ENCODE peak calls at places on chromosomes 12 and 14, in eight cellular contexts. One of them, this sample, is unnamed.

GRCh38 chr12:21561158-21561557 is 35.1 kb downstream of the SPX start:
- DNase-seq in activated T-cell treated with anti-CD3 and anti-CD28 coated beads for 24 hours: no peak
- DNase-seq in glutamatergic neuron: no peak
- DNase-seq in AG08396: no peak
- DNase-seq in HEK293T: no peak
- DNase-seq in stimulated activated CD8-positive, alpha-beta memory T cell treated with anti-CD3 and anti-CD28 coated beads, Interleukin-4, amount 100 ng/mL, for 4 hours: no peak
- DNase-seq in CMK: no peak
- DNase-seq in AG08395: no peak
- DNase-seq in this sample: no peak

GRCh38 chr14:35470775-35471174 is 63.2 kb upstream of the INSM2 start:
- DNase-seq in activated T-cell treated with anti-CD3 and anti-CD28 coated beads for 24 hours: no peak
- DNase-seq in AG08396: peak
- DNase-seq in HEK293T: peak
- DNase-seq in CMK: peak
- DNase-seq in glutamatergic neuron: no peak
- DNase-seq in AG08395: peak
- DNase-seq in stimulated activated CD8-positive, alpha-beta memory T cell treated with anti-CD3 and anti-CD28 coated beads, Interleukin-4, amount 100 ng/mL, for 4 hours: no peak
- DNase-seq in this sample: no peak

GRCh38 chr12:13864081-13864673 is 117.2 kb downstream of the GRIN2B start:
- DNase-seq in HEK293T: peak
- DNase-seq in activated T-cell treated with anti-CD3 and anti-CD28 coated beads for 24 hours: peak
- DNase-seq in AG08396: peak
- DNase-seq in CMK: peak
- DNase-seq in AG08395: peak
- DNase-seq in stimulated activated CD8-positive, alpha-beta memory T cell treated with anti-CD3 and anti-CD28 coated beads, Interleukin-4, amount 100 ng/mL, for 4 hours: no peak
- DNase-seq in glutamatergic neuron: peak
- DNase-seq in this sample: no peak

GRCh38 chr12:64088431-64089349 is 133.4 kb downstream of the KICS2 start:
- DNase-seq in activated T-cell treated with anti-CD3 and anti-CD28 coated beads for 24 hours: no peak
- DNase-seq in AG08396: peak
- DNase-seq in CMK: peak
- DNase-seq in glutamatergic neuron: no peak
- DNase-seq in HEK293T: peak
- DNase-seq in AG08395: peak
- DNase-seq in stimulated activated CD8-positive, alpha-beta memory T cell treated with anti-CD3 and anti-CD28 coated beads, Interleukin-4, amount 100 ng/mL, for 4 hours: no peak
- DNase-seq in this sample: no peak

GRCh38 chr12:59383426-59383822 is 212.4 kb upstream of the SLC16A7 start:
- DNase-seq in HEK293T: no peak
- DNase-seq in glutamatergic neuron: no peak
- DNase-seq in AG08395: peak
- DNase-seq in activated T-cell treated with anti-CD3 and anti-CD28 coated beads for 24 hours: no peak
- DNase-seq in stimulated activated CD8-positive, alpha-beta memory T cell treated with anti-CD3 and anti-CD28 coated beads, Interleukin-4, amount 100 ng/mL, for 4 hours: no peak
- DNase-seq in CMK: no peak
- DNase-seq in AG08396: no peak
- DNase-seq in this sample: no peak

GRCh38 chr14:74134484-74134883 is 49.7 kb downstream of the LIN52 start:
- DNase-seq in AG08396: no peak
- DNase-seq in stimulated activated CD8-positive, alpha-beta memory T cell treated with anti-CD3 and anti-CD28 coated beads, Interleukin-4, amount 100 ng/mL, for 4 hours: no peak
- DNase-seq in CMK: no peak
- DNase-seq in AG08395: no peak
- DNase-seq in glutamatergic neuron: no peak
- DNase-seq in HEK293T: no peak
- DNase-seq in activated T-cell treated with anti-CD3 and anti-CD28 coated beads for 24 hours: no peak
- DNase-seq in this sample: no peak

GRCh38 chr14:74035556-74035955 is 16.4 kb downstream of the BBOF1 start:
- DNase-seq in glutamatergic neuron: no peak
- DNase-seq in stimulated activated CD8-positive, alpha-beta memory T cell treated with anti-CD3 and anti-CD28 coated beads, Interleukin-4, amount 100 ng/mL, for 4 hours: no peak
- DNase-seq in activated T-cell treated with anti-CD3 and anti-CD28 coated beads for 24 hours: no peak
- DNase-seq in CMK: no peak
- DNase-seq in AG08396: peak
- DNase-seq in HEK293T: no peak
- DNase-seq in AG08395: peak
- DNase-seq in this sample: no peak

GRCh38 chr12:126926023-126926600 is 1340.9 kb upstream of the TMEM132C start:
- DNase-seq in HEK293T: no peak
- DNase-seq in activated T-cell treated with anti-CD3 and anti-CD28 coated beads for 24 hours: no peak
- DNase-seq in CMK: no peak
- DNase-seq in glutamatergic neuron: no peak
- DNase-seq in stimulated activated CD8-positive, alpha-beta memory T cell treated with anti-CD3 and anti-CD28 coated beads, Interleukin-4, amount 100 ng/mL, for 4 hours: no peak
- DNase-seq in AG08396: no peak
- DNase-seq in AG08395: no peak
- DNase-seq in this sample: no peak

GRCh38 chr12:12017798-12018197 is 52.9 kb upstream of the BCL2L14 start:
- DNase-seq in CMK: no peak
- DNase-seq in stimulated activated CD8-positive, alpha-beta memory T cell treated with anti-CD3 and anti-CD28 coated beads, Interleukin-4, amount 100 ng/mL, for 4 hours: no peak
- DNase-seq in HEK293T: no peak
- DNase-seq in AG08395: no peak
- DNase-seq in glutamatergic neuron: no peak
- DNase-seq in activated T-cell treated with anti-CD3 and anti-CD28 coated beads for 24 hours: no peak
- DNase-seq in AG08396: no peak
- DNase-seq in this sample: no peak

GRCh38 chr14:70052990-70053389 is 135.8 kb downstream of the SLC8A3 start:
- DNase-seq in HEK293T: peak
- DNase-seq in activated T-cell treated with anti-CD3 and anti-CD28 coated beads for 24 hours: no peak
- DNase-seq in CMK: no peak
- DNase-seq in stimulated activated CD8-positive, alpha-beta memory T cell treated with anti-CD3 and anti-CD28 coated beads, Interleukin-4, amount 100 ng/mL, for 4 hours: no peak
- DNase-seq in glutamatergic neuron: no peak
- DNase-seq in AG08396: peak
- DNase-seq in AG08395: no peak
- DNase-seq in this sample: no peak

GRCh38 chr14:29353473-29353872 is 574.2 kb downstream of the PRKD1 start:
- DNase-seq in activated T-cell treated with anti-CD3 and anti-CD28 coated beads for 24 hours: no peak
- DNase-seq in HEK293T: no peak
- DNase-seq in AG08395: no peak
- DNase-seq in glutamatergic neuron: no peak
- DNase-seq in stimulated activated CD8-positive, alpha-beta memory T cell treated with anti-CD3 and anti-CD28 coated beads, Interleukin-4, amount 100 ng/mL, for 4 hours: no peak
- DNase-seq in CMK: no peak
- DNase-seq in AG08396: no peak
- DNase-seq in this sample: no peak

GRCh38 chr12:93772003-93772402 is 94.8 kb downstream of the CRADD start:
- DNase-seq in glutamatergic neuron: no peak
- DNase-seq in activated T-cell treated with anti-CD3 and anti-CD28 coated beads for 24 hours: no peak
- DNase-seq in CMK: no peak
- DNase-seq in HEK293T: no peak
- DNase-seq in stimulated activated CD8-positive, alpha-beta memory T cell treated with anti-CD3 and anti-CD28 coated beads, Interleukin-4, amount 100 ng/mL, for 4 hours: no peak
- DNase-seq in AG08396: no peak
- DNase-seq in AG08395: no peak
- DNase-seq in this sample: no peak

GRCh38 chr12:69290545-69291277 is 51.3 kb downstream of the CPSF6 start:
- DNase-seq in CMK: peak
- DNase-seq in activated T-cell treated with anti-CD3 and anti-CD28 coated beads for 24 hours: peak
- DNase-seq in AG08395: peak
- DNase-seq in AG08396: peak
- DNase-seq in HEK293T: peak
- DNase-seq in stimulated activated CD8-positive, alpha-beta memory T cell treated with anti-CD3 and anti-CD28 coated beads, Interleukin-4, amount 100 ng/mL, for 4 hours: peak
- DNase-seq in glutamatergic neuron: peak
- DNase-seq in this sample: peak

GRCh38 chr12:120437735-120438494 is at the start of gene COX6A1:
- DNase-seq in AG08395: peak
- DNase-seq in glutamatergic neuron: peak
- DNase-seq in AG08396: peak
- DNase-seq in stimulated activated CD8-positive, alpha-beta memory T cell treated with anti-CD3 and anti-CD28 coated beads, Interleukin-4, amount 100 ng/mL, for 4 hours: peak
- DNase-seq in activated T-cell treated with anti-CD3 and anti-CD28 coated beads for 24 hours: peak
- DNase-seq in HEK293T: peak
- DNase-seq in CMK: peak
- DNase-seq in this sample: peak

GRCh38 chr14:39102265-39102968 is 618 bp downstream of the SEC23A start:
- DNase-seq in HEK293T: peak
- DNase-seq in stimulated activated CD8-positive, alpha-beta memory T cell treated with anti-CD3 and anti-CD28 coated beads, Interleukin-4, amount 100 ng/mL, for 4 hours: no peak
- DNase-seq in activated T-cell treated with anti-CD3 and anti-CD28 coated beads for 24 hours: no peak
- DNase-seq in AG08395: peak
- DNase-seq in AG08396: peak
- DNase-seq in CMK: no peak
- DNase-seq in glutamatergic neuron: no peak
- DNase-seq in this sample: no peak

GRCh38 chr12:26723379-26724308 is 109.3 kb downstream of the ITPR2 start:
- DNase-seq in glutamatergic neuron: no peak
- DNase-seq in stimulated activated CD8-positive, alpha-beta memory T cell treated with anti-CD3 and anti-CD28 coated beads, Interleukin-4, amount 100 ng/mL, for 4 hours: no peak
- DNase-seq in activated T-cell treated with anti-CD3 and anti-CD28 coated beads for 24 hours: no peak
- DNase-seq in AG08395: peak
- DNase-seq in HEK293T: no peak
- DNase-seq in CMK: no peak
- DNase-seq in AG08396: peak
- DNase-seq in this sample: no peak

GRCh38 chr12:10853746-10854145 is 4.5 kb upstream of the PRR4 start:
- DNase-seq in stimulated activated CD8-positive, alpha-beta memory T cell treated with anti-CD3 and anti-CD28 coated beads, Interleukin-4, amount 100 ng/mL, for 4 hours: no peak
- DNase-seq in CMK: no peak
- DNase-seq in activated T-cell treated with anti-CD3 and anti-CD28 coated beads for 24 hours: no peak
- DNase-seq in glutamatergic neuron: peak
- DNase-seq in HEK293T: no peak
- DNase-seq in AG08396: no peak
- DNase-seq in AG08395: no peak
- DNase-seq in this sample: no peak

GRCh38 chr12:100435948-100436347 is 37.7 kb upstream of the NR1H4 start:
- DNase-seq in glutamatergic neuron: no peak
- DNase-seq in AG08396: no peak
- DNase-seq in activated T-cell treated with anti-CD3 and anti-CD28 coated beads for 24 hours: no peak
- DNase-seq in CMK: no peak
- DNase-seq in AG08395: no peak
- DNase-seq in HEK293T: no peak
- DNase-seq in stimulated activated CD8-positive, alpha-beta memory T cell treated with anti-CD3 and anti-CD28 coated beads, Interleukin-4, amount 100 ng/mL, for 4 hours: no peak
- DNase-seq in this sample: no peak

GRCh38 chr14:101119830-101120571 is 216.5 kb upstream of the RTL1 start:
- DNase-seq in glutamatergic neuron: peak
- DNase-seq in AG08395: no peak
- DNase-seq in HEK293T: no peak
- DNase-seq in CMK: no peak
- DNase-seq in stimulated activated CD8-positive, alpha-beta memory T cell treated with anti-CD3 and anti-CD28 coated beads, Interleukin-4, amount 100 ng/mL, for 4 hours: no peak
- DNase-seq in AG08396: no peak
- DNase-seq in activated T-cell treated with anti-CD3 and anti-CD28 coated beads for 24 hours: no peak
- DNase-seq in this sample: no peak

GRCh38 chr14:77272261-77272660 is 1.3 kb upstream of the NGB start:
- DNase-seq in CMK: no peak
- DNase-seq in AG08395: no peak
- DNase-seq in stimulated activated CD8-positive, alpha-beta memory T cell treated with anti-CD3 and anti-CD28 coated beads, Interleukin-4, amount 100 ng/mL, for 4 hours: no peak
- DNase-seq in HEK293T: no peak
- DNase-seq in AG08396: no peak
- DNase-seq in glutamatergic neuron: no peak
- DNase-seq in activated T-cell treated with anti-CD3 and anti-CD28 coated beads for 24 hours: no peak
- DNase-seq in this sample: no peak

GRCh38 chr12:89185181-89185580 is 167.1 kb downstream of the DUSP6 start:
- DNase-seq in stimulated activated CD8-positive, alpha-beta memory T cell treated with anti-CD3 and anti-CD28 coated beads, Interleukin-4, amount 100 ng/mL, for 4 hours: no peak
- DNase-seq in glutamatergic neuron: no peak
- DNase-seq in CMK: no peak
- DNase-seq in HEK293T: no peak
- DNase-seq in AG08395: no peak
- DNase-seq in AG08396: no peak
- DNase-seq in activated T-cell treated with anti-CD3 and anti-CD28 coated beads for 24 hours: no peak
- DNase-seq in this sample: no peak

GRCh38 chr12:58607805-58608204 is 312.5 kb downstream of the LRIG3 start:
- DNase-seq in stimulated activated CD8-positive, alpha-beta memory T cell treated with anti-CD3 and anti-CD28 coated beads, Interleukin-4, amount 100 ng/mL, for 4 hours: no peak
- DNase-seq in CMK: no peak
- DNase-seq in AG08396: no peak
- DNase-seq in activated T-cell treated with anti-CD3 and anti-CD28 coated beads for 24 hours: no peak
- DNase-seq in HEK293T: no peak
- DNase-seq in AG08395: no peak
- DNase-seq in glutamatergic neuron: no peak
- DNase-seq in this sample: no peak

GRCh38 chr12:131749618-131750315 is 38.9 kb downstream of the SFSWAP start:
- DNase-seq in AG08396: no peak
- DNase-seq in activated T-cell treated with anti-CD3 and anti-CD28 coated beads for 24 hours: no peak
- DNase-seq in stimulated activated CD8-positive, alpha-beta memory T cell treated with anti-CD3 and anti-CD28 coated beads, Interleukin-4, amount 100 ng/mL, for 4 hours: no peak
- DNase-seq in glutamatergic neuron: no peak
- DNase-seq in AG08395: no peak
- DNase-seq in HEK293T: no peak
- DNase-seq in CMK: no peak
- DNase-seq in this sample: no peak

GRCh38 chr14:50038398-50039119 is 77.8 kb downstream of the VCPKMT start:
- DNase-seq in AG08396: peak
- DNase-seq in glutamatergic neuron: no peak
- DNase-seq in HEK293T: no peak
- DNase-seq in activated T-cell treated with anti-CD3 and anti-CD28 coated beads for 24 hours: peak
- DNase-seq in CMK: no peak
- DNase-seq in stimulated activated CD8-positive, alpha-beta memory T cell treated with anti-CD3 and anti-CD28 coated beads, Interleukin-4, amount 100 ng/mL, for 4 hours: no peak
- DNase-seq in AG08395: peak
- DNase-seq in this sample: no peak

GRCh38 chr12:109255377-109255776 is 53.7 kb downstream of the FOXN4 start:
- DNase-seq in activated T-cell treated with anti-CD3 and anti-CD28 coated beads for 24 hours: no peak
- DNase-seq in CMK: no peak
- DNase-seq in glutamatergic neuron: peak
- DNase-seq in stimulated activated CD8-positive, alpha-beta memory T cell treated with anti-CD3 and anti-CD28 coated beads, Interleukin-4, amount 100 ng/mL, for 4 hours: no peak
- DNase-seq in AG08396: no peak
- DNase-seq in AG08395: no peak
- DNase-seq in HEK293T: no peak
- DNase-seq in this sample: no peak

GRCh38 chr12:61282790-61283575 is 977.2 kb upstream of the USP15 start:
- DNase-seq in CMK: no peak
- DNase-seq in HEK293T: no peak
- DNase-seq in stimulated activated CD8-positive, alpha-beta memory T cell treated with anti-CD3 and anti-CD28 coated beads, Interleukin-4, amount 100 ng/mL, for 4 hours: no peak
- DNase-seq in glutamatergic neuron: no peak
- DNase-seq in activated T-cell treated with anti-CD3 and anti-CD28 coated beads for 24 hours: no peak
- DNase-seq in AG08395: peak
- DNase-seq in AG08396: no peak
- DNase-seq in this sample: no peak

GRCh38 chr12:981176-981828 is 9.7 kb upstream of the ERC1 start:
- DNase-seq in stimulated activated CD8-positive, alpha-beta memory T cell treated with anti-CD3 and anti-CD28 coated beads, Interleukin-4, amount 100 ng/mL, for 4 hours: no peak
- DNase-seq in activated T-cell treated with anti-CD3 and anti-CD28 coated beads for 24 hours: no peak
- DNase-seq in AG08396: no peak
- DNase-seq in CMK: no peak
- DNase-seq in glutamatergic neuron: no peak
- DNase-seq in AG08395: no peak
- DNase-seq in HEK293T: no peak
- DNase-seq in this sample: no peak

GRCh38 chr14:92565718-92566115 is 52.1 kb downstream of the RIN3 start:
- DNase-seq in CMK: no peak
- DNase-seq in AG08395: no peak
- DNase-seq in HEK293T: no peak
- DNase-seq in glutamatergic neuron: no peak
- DNase-seq in AG08396: no peak
- DNase-seq in activated T-cell treated with anti-CD3 and anti-CD28 coated beads for 24 hours: no peak
- DNase-seq in stimulated activated CD8-positive, alpha-beta memory T cell treated with anti-CD3 and anti-CD28 coated beads, Interleukin-4, amount 100 ng/mL, for 4 hours: no peak
- DNase-seq in this sample: no peak

GRCh38 chr12:116152268-116152667 is 125.2 kb downstream of the MED13L start:
- DNase-seq in activated T-cell treated with anti-CD3 and anti-CD28 coated beads for 24 hours: no peak
- DNase-seq in glutamatergic neuron: no peak
- DNase-seq in stimulated activated CD8-positive, alpha-beta memory T cell treated with anti-CD3 and anti-CD28 coated beads, Interleukin-4, amount 100 ng/mL, for 4 hours: no peak
- DNase-seq in AG08395: peak
- DNase-seq in CMK: no peak
- DNase-seq in HEK293T: no peak
- DNase-seq in AG08396: no peak
- DNase-seq in this sample: no peak

GRCh38 chr14:98952595-98953325 is 319.2 kb downstream of the BCL11B start:
- DNase-seq in HEK293T: no peak
- DNase-seq in activated T-cell treated with anti-CD3 and anti-CD28 coated beads for 24 hours: no peak
- DNase-seq in stimulated activated CD8-positive, alpha-beta memory T cell treated with anti-CD3 and anti-CD28 coated beads, Interleukin-4, amount 100 ng/mL, for 4 hours: no peak
- DNase-seq in CMK: no peak
- DNase-seq in glutamatergic neuron: no peak
- DNase-seq in AG08395: peak
- DNase-seq in AG08396: peak
- DNase-seq in this sample: no peak

GRCh38 chr12:991350-992278 is 591 bp downstream of the ERC1 start:
- DNase-seq in AG08395: no peak
- DNase-seq in stimulated activated CD8-positive, alpha-beta memory T cell treated with anti-CD3 and anti-CD28 coated beads, Interleukin-4, amount 100 ng/mL, for 4 hours: no peak
- DNase-seq in AG08396: no peak
- DNase-seq in CMK: peak
- DNase-seq in HEK293T: peak
- DNase-seq in glutamatergic neuron: no peak
- DNase-seq in activated T-cell treated with anti-CD3 and anti-CD28 coated beads for 24 hours: no peak
- DNase-seq in this sample: peak

GRCh38 chr12:64318605-64319004 is 72.0 kb downstream of the C12orf56 start:
- DNase-seq in glutamatergic neuron: no peak
- DNase-seq in AG08395: peak
- DNase-seq in HEK293T: no peak
- DNase-seq in activated T-cell treated with anti-CD3 and anti-CD28 coated beads for 24 hours: no peak
- DNase-seq in stimulated activated CD8-positive, alpha-beta memory T cell treated with anti-CD3 and anti-CD28 coated beads, Interleukin-4, amount 100 ng/mL, for 4 hours: no peak
- DNase-seq in AG08396: no peak
- DNase-seq in CMK: no peak
- DNase-seq in this sample: no peak

GRCh38 chr12:21666722-21667121 is 9.1 kb upstream of the LDHB start:
- DNase-seq in AG08395: no peak
- DNase-seq in CMK: no peak
- DNase-seq in AG08396: no peak
- DNase-seq in glutamatergic neuron: no peak
- DNase-seq in HEK293T: no peak
- DNase-seq in activated T-cell treated with anti-CD3 and anti-CD28 coated beads for 24 hours: no peak
- DNase-seq in stimulated activated CD8-positive, alpha-beta memory T cell treated with anti-CD3 and anti-CD28 coated beads, Interleukin-4, amount 100 ng/mL, for 4 hours: no peak
- DNase-seq in this sample: no peak

GRCh38 chr12:14958361-14959125 is 2.9 kb downstream of the ARHGDIB start:
- DNase-seq in CMK: no peak
- DNase-seq in glutamatergic neuron: no peak
- DNase-seq in AG08395: no peak
- DNase-seq in HEK293T: no peak
- DNase-seq in activated T-cell treated with anti-CD3 and anti-CD28 coated beads for 24 hours: no peak
- DNase-seq in stimulated activated CD8-positive, alpha-beta memory T cell treated with anti-CD3 and anti-CD28 coated beads, Interleukin-4, amount 100 ng/mL, for 4 hours: no peak
- DNase-seq in AG08396: no peak
- DNase-seq in this sample: no peak